ENCODE peak calls at places on chromosomes 3 and 15, in six cellular contexts. One of them, this sample, is unnamed.

GRCh38 chr15:60044636-60045273 is 40.6 kb downstream of the FOXB1 start:
- DNase-seq in K562: no peak
- DNase-seq in vagina: no peak
- DNase-seq in IMR-90: no peak
- DNase-seq in ovary: no peak
- DNase-seq in transverse colon: no peak
- DNase-seq in this sample: no peak

GRCh38 chr3:63731866-63732265 is 79.4 kb downstream of the SNTN start:
- DNase-seq in K562: no peak
- DNase-seq in vagina: no peak
- DNase-seq in IMR-90: no peak
- DNase-seq in ovary: no peak
- DNase-seq in transverse colon: no peak
- DNase-seq in this sample: no peak

GRCh38 chr3:131077904-131078303 is 51.2 kb downstream of the NEK11 start:
- DNase-seq in K562: no peak
- DNase-seq in vagina: no peak
- DNase-seq in IMR-90: no peak
- DNase-seq in ovary: no peak
- DNase-seq in transverse colon: no peak
- DNase-seq in this sample: no peak

GRCh38 chr15:40286794-40287193 is 3.9 kb upstream of the ANKRD63 start:
- DNase-seq in K562: no peak
- DNase-seq in vagina: no peak
- DNase-seq in IMR-90: no peak
- DNase-seq in ovary: no peak
- DNase-seq in transverse colon: no peak
- DNase-seq in this sample: no peak

GRCh38 chr15:39269821-39270220 is 311.1 kb upstream of the THBS1 start:
- DNase-seq in K562: no peak
- DNase-seq in vagina: no peak
- DNase-seq in IMR-90: no peak
- DNase-seq in ovary: no peak
- DNase-seq in transverse colon: no peak
- DNase-seq in this sample: no peak

GRCh38 chr3:8970971-8971589 is 7.8 kb upstream of the RAD18 start:
- DNase-seq in K562: peak; percentile 82
- DNase-seq in vagina: no peak
- DNase-seq in IMR-90: peak; percentile 63
- DNase-seq in ovary: peak; percentile 76
- DNase-seq in transverse colon: peak; percentile 73
- DNase-seq in this sample: no peak

GRCh38 chr3:114338651-114339357 is 45.0 kb downstream of the TIGIT start:
- DNase-seq in K562: no peak
- DNase-seq in vagina: no peak
- DNase-seq in IMR-90: no peak
- DNase-seq in ovary: no peak
- DNase-seq in transverse colon: no peak
- DNase-seq in this sample: no peak

GRCh38 chr3:8622873-8623725 is 21.5 kb downstream of the SSUH2 start:
- DNase-seq in K562: peak; percentile 77
- DNase-seq in vagina: no peak
- DNase-seq in IMR-90: peak; percentile 70
- DNase-seq in ovary: peak; percentile 73
- DNase-seq in transverse colon: peak; percentile 57
- DNase-seq in this sample: peak; percentile 64

GRCh38 chr3:155130001-155130400 is 49.9 kb downstream of the MME start:
- DNase-seq in K562: no peak
- DNase-seq in vagina: no peak
- DNase-seq in IMR-90: peak; percentile 48
- DNase-seq in ovary: no peak
- DNase-seq in transverse colon: no peak
- DNase-seq in this sample: no peak

GRCh38 chr3:8153778-8154177 is 347.8 kb upstream of the LMCD1 start:
- DNase-seq in K562: no peak
- DNase-seq in vagina: no peak
- DNase-seq in IMR-90: no peak
- DNase-seq in ovary: no peak
- DNase-seq in transverse colon: no peak
- DNase-seq in this sample: no peak

GRCh38 chr3:185846041-185846440 is 21.2 kb upstream of the IGF2BP2 start:
- DNase-seq in K562: peak; percentile 58
- DNase-seq in vagina: no peak
- DNase-seq in IMR-90: no peak
- DNase-seq in ovary: no peak
- DNase-seq in transverse colon: no peak
- DNase-seq in this sample: no peak

GRCh38 chr3:194300392-194300758 is 50.8 kb downstream of the CPN2 start:
- DNase-seq in K562: no peak
- DNase-seq in vagina: no peak
- DNase-seq in IMR-90: peak; percentile 39
- DNase-seq in ovary: peak; percentile 92
- DNase-seq in transverse colon: peak; percentile 66
- DNase-seq in this sample: peak; percentile 96

GRCh38 chr3:168250415-168250861 is 154.7 kb upstream of the GOLIM4 start:
- DNase-seq in K562: no peak
- DNase-seq in vagina: no peak
- DNase-seq in IMR-90: peak; percentile 6
- DNase-seq in ovary: no peak
- DNase-seq in transverse colon: no peak
- DNase-seq in this sample: no peak

GRCh38 chr3:188000361-188000861 is 153.5 kb upstream of the LPP start:
- DNase-seq in K562: no peak
- DNase-seq in vagina: no peak
- DNase-seq in IMR-90: no peak
- DNase-seq in ovary: no peak
- DNase-seq in transverse colon: peak; percentile 53
- DNase-seq in this sample: no peak

GRCh38 chr15:32802296-32802936 is 84.6 kb downstream of the GREM1 start:
- DNase-seq in K562: no peak
- DNase-seq in vagina: no peak
- DNase-seq in IMR-90: peak; percentile 97
- DNase-seq in ovary: no peak
- DNase-seq in transverse colon: no peak
- DNase-seq in this sample: no peak

GRCh38 chr15:28918141-28918983 is 32.6 kb downstream of the APBA2 start:
- DNase-seq in K562: peak; percentile 50
- DNase-seq in vagina: no peak
- DNase-seq in IMR-90: no peak
- DNase-seq in ovary: no peak
- DNase-seq in transverse colon: no peak
- DNase-seq in this sample: peak; percentile 57

GRCh38 chr15:32855942-32856341 is 138.1 kb downstream of the GREM1 start:
- DNase-seq in K562: no peak
- DNase-seq in vagina: no peak
- DNase-seq in IMR-90: peak; percentile 100
- DNase-seq in ovary: no peak
- DNase-seq in transverse colon: no peak
- DNase-seq in this sample: no peak

GRCh38 chr3:98563661-98564281 is 29.6 kb downstream of the CPOX start:
- DNase-seq in K562: no peak
- DNase-seq in vagina: no peak
- DNase-seq in IMR-90: peak; percentile 61
- DNase-seq in ovary: no peak
- DNase-seq in transverse colon: no peak
- DNase-seq in this sample: no peak

GRCh38 chr3:98567646-98568280 is 25.6 kb downstream of the CPOX start:
- DNase-seq in K562: no peak
- DNase-seq in vagina: no peak
- DNase-seq in IMR-90: no peak
- DNase-seq in ovary: no peak
- DNase-seq in transverse colon: no peak
- DNase-seq in this sample: no peak

GRCh38 chr3:98564282-98565005 is 29.0 kb downstream of the CPOX start:
- DNase-seq in K562: no peak
- DNase-seq in vagina: no peak
- DNase-seq in IMR-90: no peak
- DNase-seq in ovary: no peak
- DNase-seq in transverse colon: no peak
- DNase-seq in this sample: no peak

GRCh38 chr3:98565237-98565643 is 28.2 kb downstream of the CPOX start:
- DNase-seq in K562: no peak
- DNase-seq in vagina: no peak
- DNase-seq in IMR-90: no peak
- DNase-seq in ovary: no peak
- DNase-seq in transverse colon: no peak
- DNase-seq in this sample: no peak

GRCh38 chr3:98565843-98566242 is 27.6 kb downstream of the CPOX start:
- DNase-seq in K562: no peak
- DNase-seq in vagina: no peak
- DNase-seq in IMR-90: no peak
- DNase-seq in ovary: no peak
- DNase-seq in transverse colon: no peak
- DNase-seq in this sample: no peak
- H3K4me1 ChIP-seq in K562: no peaks in the 10 kb centered on the region
- H3K4me1 ChIP-seq in vagina: no peaks in the 10 kb centered on the region
- H3K4me1 ChIP-seq in IMR-90: no peaks in the 10 kb centered on the region
- H3K4me1 ChIP-seq in ovary: no peaks in the 10 kb centered on the region
- H3K4me1 ChIP-seq in transverse colon: peaks cover 4% of the 10 kb centered on the region
- H3K4me1 ChIP-seq in this sample: no peaks in the 10 kb centered on the region

GRCh38 chr15:52728899-52729298 is 49.7 kb upstream of the ATOSA start:
- DNase-seq in K562: no peak
- DNase-seq in vagina: no peak
- DNase-seq in IMR-90: peak; percentile 42
- DNase-seq in ovary: no peak
- DNase-seq in transverse colon: no peak
- DNase-seq in this sample: no peak
- H3K4me3 ChIP-seq in K562: no peak overlapping the region
- H3K4me3 ChIP-seq in vagina: no peak overlapping the region
- H3K4me3 ChIP-seq in IMR-90: no peak overlapping the region
- H3K4me3 ChIP-seq in ovary: no peak overlapping the region
- H3K4me3 ChIP-seq in transverse colon: no peak overlapping the region
- H3K4me3 ChIP-seq in this sample: no peak overlapping the region

GRCh38 chr3:120417272-120417911 is 33.4 kb downstream of the FSTL1 start:
- DNase-seq in K562: peak; percentile 86
- DNase-seq in vagina: no peak
- DNase-seq in IMR-90: peak; percentile 99
- DNase-seq in ovary: peak; percentile 94
- DNase-seq in transverse colon: peak; percentile 96
- DNase-seq in this sample: peak; percentile 96
- TF ChIP-seq POLR2A in K562: no peak
- TF ChIP-seq POLR2A in vagina: no peak
- TF ChIP-seq POLR2A in IMR-90: no peak
- TF ChIP-seq POLR2A in ovary: no peak
- TF ChIP-seq POLR2A in transverse colon: no peak
- TF ChIP-seq POLR2A in this sample: no peak

GRCh38 chr3:14422016-14422963 is 19.9 kb downstream of the SLC6A6 start:
- DNase-seq in K562: no peak
- DNase-seq in vagina: no peak
- DNase-seq in IMR-90: no peak
- DNase-seq in ovary: no peak
- DNase-seq in transverse colon: no peak
- DNase-seq in this sample: no peak

GRCh38 chr3:14423197-14423743 is 20.9 kb downstream of the SLC6A6 start:
- DNase-seq in K562: no peak
- DNase-seq in vagina: no peak
- DNase-seq in IMR-90: no peak
- DNase-seq in ovary: no peak
- DNase-seq in transverse colon: peak; percentile 58
- DNase-seq in this sample: no peak

GRCh38 chr3:14424711-14425573 is 22.5 kb downstream of the SLC6A6 start:
- DNase-seq in K562: peak; percentile 52
- DNase-seq in vagina: no peak
- DNase-seq in IMR-90: peak; percentile 73
- DNase-seq in ovary: no peak
- DNase-seq in transverse colon: peak; percentile 45
- DNase-seq in this sample: no peak

GRCh38 chr3:14425574-14426304 is 23.3 kb downstream of the SLC6A6 start:
- DNase-seq in K562: no peak
- DNase-seq in vagina: no peak
- DNase-seq in IMR-90: no peak
- DNase-seq in ovary: no peak
- DNase-seq in transverse colon: peak; percentile 60
- DNase-seq in this sample: no peak

GRCh38 chr3:14423963-14424362 is 21.6 kb downstream of the SLC6A6 start:
- DNase-seq in K562: no peak
- DNase-seq in vagina: no peak
- DNase-seq in IMR-90: peak; percentile 54
- DNase-seq in ovary: no peak
- DNase-seq in transverse colon: no peak
- DNase-seq in this sample: no peak
- H3K4me1 ChIP-seq in K562: peaks cover 31% of the 10 kb centered on the region
- H3K4me1 ChIP-seq in vagina: peaks cover 48% of the 10 kb centered on the region
- H3K4me1 ChIP-seq in IMR-90: peaks cover 39% of the 10 kb centered on the region
- H3K4me1 ChIP-seq in ovary: peaks cover 6% of the 10 kb centered on the region
- H3K4me1 ChIP-seq in transverse colon: peaks cover 3% of the 10 kb centered on the region
- H3K4me1 ChIP-seq in this sample: no peaks in the 10 kb centered on the region

DNA sequence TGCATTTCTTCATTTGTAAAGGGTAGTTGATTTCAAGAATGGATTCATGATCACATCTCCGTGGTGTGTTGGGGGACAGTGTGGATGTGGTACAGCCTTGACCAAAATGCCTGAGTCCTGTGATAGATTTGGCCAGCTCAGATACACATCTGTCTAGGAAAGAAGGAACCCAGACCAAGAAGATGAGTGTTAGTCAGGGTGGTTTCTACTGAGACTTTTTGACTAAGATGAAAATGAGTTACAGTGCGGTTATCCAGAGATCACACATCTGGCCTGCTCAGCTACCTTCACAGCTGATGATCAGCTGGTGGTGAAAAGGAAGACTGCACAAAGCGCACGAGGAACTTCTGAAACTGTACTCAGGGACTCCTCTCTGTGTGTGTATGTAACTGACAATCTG is 68.0 kb downstream of the FNDC3B start:
- DNase-seq in K562: peak; percentile 45
- DNase-seq in vagina: no peak
- DNase-seq in IMR-90: no peak
- DNase-seq in ovary: no peak
- DNase-seq in transverse colon: peak; percentile 49
- DNase-seq in this sample: no peak
- H3K4me3 ChIP-seq in K562: no peak overlapping the region
- H3K4me3 ChIP-seq in vagina: no peak overlapping the region
- H3K4me3 ChIP-seq in IMR-90: no peak overlapping the region
- H3K4me3 ChIP-seq in ovary: no peak overlapping the region
- H3K4me3 ChIP-seq in transverse colon: no peak overlapping the region
- H3K4me3 ChIP-seq in this sample: no peak overlapping the region

DNA sequence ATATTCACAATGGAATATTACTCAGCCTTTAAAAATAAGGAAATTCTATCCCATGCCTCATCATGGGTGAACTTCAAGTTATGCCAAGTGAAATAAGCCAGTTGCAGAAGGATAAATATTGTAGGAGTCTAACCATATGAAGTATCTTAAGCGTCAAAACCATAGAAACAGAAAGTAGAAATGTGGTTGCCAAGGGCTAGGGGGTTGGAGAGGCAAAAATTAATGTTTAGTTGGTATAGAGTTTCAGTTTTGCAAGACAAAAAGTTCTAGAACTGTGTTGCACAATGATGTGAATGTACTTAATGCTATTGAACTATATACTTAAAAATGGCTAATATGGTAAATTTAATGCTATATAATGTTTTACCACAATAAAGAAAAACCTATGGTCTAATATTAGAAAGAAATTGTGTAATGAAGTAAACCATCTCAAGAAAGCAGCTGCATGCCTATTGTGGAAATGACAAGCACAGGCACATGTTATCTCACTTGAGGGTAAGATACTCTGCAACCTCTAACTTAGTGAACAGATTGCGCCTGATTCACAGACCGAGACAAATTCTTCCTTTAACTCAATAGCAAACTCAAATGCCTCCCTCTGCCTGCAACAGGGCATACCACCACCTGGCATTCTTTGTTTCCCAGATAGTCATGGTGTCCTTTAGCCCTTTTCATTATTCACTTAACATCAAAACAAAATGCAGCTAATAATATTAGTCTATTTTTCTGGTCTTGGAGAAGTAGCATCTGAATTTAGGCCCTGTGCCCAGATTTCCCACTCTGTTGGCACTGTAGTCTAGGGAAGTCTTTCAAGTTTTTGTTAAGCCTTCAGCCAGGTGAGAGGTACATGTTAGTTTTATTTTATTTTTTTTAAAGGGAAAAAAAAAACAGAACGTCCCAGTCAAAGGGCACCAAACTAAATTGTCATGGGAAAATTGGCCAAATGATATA is 80.2 kb upstream of the ACP3 start:
- DNase-seq in K562: no peak
- DNase-seq in vagina: no peak
- DNase-seq in IMR-90: no peak
- DNase-seq in ovary: no peak
- DNase-seq in transverse colon: no peak
- DNase-seq in this sample: no peak
- TF ChIP-seq POLR2A in K562: no peak
- TF ChIP-seq POLR2A in vagina: no peak
- TF ChIP-seq POLR2A in IMR-90: no peak
- TF ChIP-seq POLR2A in ovary: no peak
- TF ChIP-seq POLR2A in transverse colon: no peak
- TF ChIP-seq POLR2A in this sample: no peak